ENCODE peak calls at places on chromosome 2, in six cellular contexts. M is GM12864, S is RWPE1, A is amniotic epithelial cell, B is type B pancreatic cell, T is AG04450. D is an unnamed sample.

GRCh38 chr2:20241973-20242726 is 17.2 kb upstream of the SDC1 start:
- DNase-seq in A (no peak), B (no peak), S (no peak), T (no peak), M (no peak), D (no peak)

GRCh38 chr2:172113617-172114016 is 10.9 kb upstream of the DLX2 start:
- DNase-seq in S (no peak), B (no peak), A (peak; percentile 34), T (no peak), M (no peak), D (peak; percentile 73)

GRCh38 chr2:237181844-237182243 is 96.2 kb downstream of the COPS8 start:
- DNase-seq in A (peak; percentile 98), B (no peak), M (no peak), S (no peak), T (peak; percentile 94), D (no peak)

GRCh38 chr2:222709191-222709891 is 37.9 kb downstream of the MOGAT1 start:
- DNase-seq in A (peak; percentile 99), S (no peak), T (peak; percentile 98), B (no peak), M (no peak), D (peak; percentile 55)

GRCh38 chr2:96113951-96114350 is 2.4 kb downstream of the ADRA2B start:
- DNase-seq in A (no peak), B (no peak), S (no peak), M (no peak), T (no peak), D (no peak)

GRCh38 chr2:72236445-72237067 is 88.9 kb upstream of the CYP26B1 start:
- DNase-seq in A (peak; percentile 66), T (peak; percentile 13), S (peak; percentile 70), M (no peak), B (no peak), D (no peak)

GRCh38 chr2:235642446-235643107 is 148.7 kb downstream of the AGAP1 start:
- DNase-seq in M (no peak), B (no peak), S (peak; percentile 7), T (no peak), A (peak; percentile 64), D (no peak)

GRCh38 chr2:28981016-28981441 is at the start of gene TOGARAM2:
- DNase-seq in B (no peak), T (no peak), M (no peak), S (no peak), A (peak; percentile 62), D (no peak)

GRCh38 chr2:22375094-22375493 is 1009.9 kb upstream of the KLHL29 start:
- DNase-seq in M (no peak), B (no peak), A (no peak), T (no peak), S (no peak), D (peak; percentile 10)

GRCh38 chr2:191620144-191620543 is 57.8 kb upstream of the NABP1 start:
- DNase-seq in T (peak; percentile 16), M (no peak), B (no peak), S (no peak), A (no peak), D (no peak)

GRCh38 chr2:53202063-53202462 is 565.5 kb upstream of the CHAC2 start:
- DNase-seq in M (no peak), T (peak; percentile 59), A (peak; percentile 97), B (no peak), S (peak; percentile 56), D (peak; percentile 20)

GRCh38 chr2:180707867-180708205 is 272.6 kb upstream of the UBE2E3 start:
- DNase-seq in T (peak; percentile 61), B (no peak), S (peak; percentile 87), M (no peak), A (peak; percentile 96), D (peak; percentile 38)

GRCh38 chr2:75597949-75598348 is 37.2 kb upstream of the EVA1A start:
- DNase-seq in M (no peak), A (no peak), T (no peak), B (no peak), S (no peak), D (no peak)

GRCh38 chr2:150674283-150674682 is 186.8 kb upstream of the RND3 start:
- DNase-seq in S (no peak), T (no peak), M (no peak), A (no peak), B (no peak), D (no peak)

GRCh38 chr2:2639251-2640139 is 308.4 kb upstream of the MYT1L start:
- DNase-seq in M (no peak), A (no peak), T (no peak), B (no peak), S (no peak), D (no peak)

GRCh38 chr2:162840598-162841246 is 2.2 kb upstream of the KCNH7 start:
- DNase-seq in M (peak; percentile 12), T (no peak), S (peak; percentile 48), A (peak; percentile 79), B (peak; percentile 78), D (peak; percentile 79)

GRCh38 chr2:91442246-91442905 is 2750.9 kb downstream of the RPIA start:
- DNase-seq in B (peak; percentile 73), S (no peak), A (no peak), M (no peak), T (no peak), D (peak; percentile 23)

GRCh38 chr2:10971855-10972348 is 60.2 kb downstream of the KCNF1 start:
- DNase-seq in B (no peak), A (no peak), T (no peak), S (no peak), M (no peak), D (peak; percentile 79)

GRCh38 chr2:17918789-17919188 is 40.3 kb downstream of the KCNS3 start:
- DNase-seq in M (no peak), S (peak; percentile 23), T (no peak), A (peak; percentile 12), B (no peak), D (no peak)

GRCh38 chr2:216985658-216986141 is 125.8 kb upstream of the TNP1 start:
- DNase-seq in M (no peak), B (no peak), A (no peak), S (no peak), T (no peak), D (no peak)

GRCh38 chr2:134911386-134911785 is 7.2 kb upstream of the CCNT2 start:
- DNase-seq in A (no peak), B (no peak), T (no peak), M (no peak), S (no peak), D (no peak)

GRCh38 chr2:96470636-96471035 is 34.5 kb downstream of the NEURL3 start:
- DNase-seq in S (no peak), A (peak; percentile 6), M (no peak), T (no peak), B (no peak), D (no peak)

GRCh38 chr2:176080540-176081355 is 3.0 kb downstream of the EVX2 start:
- DNase-seq in B (no peak), A (no peak), S (peak; percentile 43), T (no peak), M (no peak), D (no peak)

GRCh38 chr2:232857158-232857563 is 12.9 kb upstream of the SNORC start:
- DNase-seq in A (peak; percentile 21), M (no peak), S (no peak), B (no peak), T (no peak), D (no peak)

GRCh38 chr2:105078906-105079305 is 41.0 kb downstream of the MRPS9 start:
- DNase-seq in A (no peak), M (no peak), T (no peak), B (no peak), S (peak; percentile 15), D (no peak)

GRCh38 chr2:33265584-33266338 is 210.7 kb upstream of the RASGRP3 start:
- DNase-seq in A (no peak), B (no peak), M (no peak), T (no peak), S (no peak), D (no peak)

GRCh38 chr2:216739035-216739434 is 43.7 kb upstream of the IGFBP5 start:
- DNase-seq in B (no peak), A (no peak), S (no peak), T (no peak), M (no peak), D (no peak)

GRCh38 chr2:172234716-172235661 is 132.3 kb upstream of the DLX2 start:
- DNase-seq in S (no peak), B (no peak), T (no peak), M (no peak), A (no peak), D (peak; percentile 68)

GRCh38 chr2:105798595-105798994 is 53.9 kb downstream of the NCK2 start:
- DNase-seq in B (no peak), M (no peak), T (no peak), S (no peak), A (no peak), D (peak; percentile 70)

GRCh38 chr2:112305132-112305531 is 29.7 kb downstream of the ZC3H6 start:
- DNase-seq in B (no peak), S (no peak), M (no peak), A (peak; percentile 26), T (no peak), D (no peak)